ENCODE peak calls at places on chromosomes 13 and 19, in seven cellular contexts. U is Caki2; V is stromal cell of bone marrow; E is CD8-positive, alpha-beta memory T cell; J is AG20443; H is mesothelial cell of epicardium; A is amniotic epithelial cell. W is an unnamed sample.

GRCh38 chr13:79659161-79659560 is 178.2 kb downstream of the NDFIP2 start:
- DNase-seq in U (no peak), A (peak; percentile 74), J (no peak), H (no peak), V (no peak), E (no peak), W (peak; percentile 35)

GRCh38 chr19:49224856-49225255 is 67.3 kb downstream of the TRPM4 start:
- DNase-seq in V (no peak), U (peak; percentile 80), A (peak; percentile 29), E (no peak), H (no peak), J (peak; percentile 63), W (peak; percentile 19)

GRCh38 chr13:31328549-31329229 is 128.9 kb downstream of the B3GLCT start:
- DNase-seq in J (no peak), H (no peak), V (no peak), A (no peak), U (no peak), E (no peak), W (no peak)

GRCh38 chr13:71618154-71618553 is 248.8 kb downstream of the DACH1 start:
- DNase-seq in H (no peak), E (no peak), J (no peak), U (no peak), A (peak; percentile 63), V (no peak), W (peak; percentile 31)

GRCh38 chr19:48341006-48341405 is 15.7 kb downstream of the EMP3 start:
- DNase-seq in H (no peak), A (peak; percentile 37), V (no peak), E (no peak), U (no peak), J (no peak), W (peak; percentile 50)

GRCh38 chr13:31733066-31733465 is 6.3 kb upstream of the RXFP2 start:
- DNase-seq in J (no peak), H (no peak), V (no peak), A (peak; percentile 46), U (no peak), E (no peak), W (peak; percentile 2)

GRCh38 chr19:14048439-14049153 is 13.3 kb downstream of the PALM3 start:
- DNase-seq in H (no peak), U (peak; percentile 17), E (peak; percentile 66), J (peak; percentile 70), V (no peak), A (peak; percentile 17), W (no peak)

GRCh38 chr19:11375143-11375948 is 880 bp downstream of the SWSAP1 start:
- DNase-seq in U (no peak), V (no peak), E (peak; percentile 82), A (no peak), H (peak; percentile 54), J (no peak), W (no peak)

GRCh38 chr13:45396548-45397095 is 21.6 kb downstream of the SLC25A30 start:
- DNase-seq in J (no peak), U (no peak), E (peak; percentile 42), A (peak; percentile 66), H (no peak), V (no peak), W (no peak)

GRCh38 chr19:39140195-39140516 is 14.6 kb downstream of the PAK4 start:
- DNase-seq in V (no peak), A (no peak), U (no peak), J (no peak), H (no peak), E (no peak), W (no peak)

GRCh38 chr19:53086949-53087348 is 16.3 kb downstream of the ZNF160 start:
- DNase-seq in H (no peak), E (no peak), V (no peak), A (no peak), U (no peak), J (no peak), W (no peak)

GRCh38 chr19:49677232-49677881 is at the start of gene PRMT1:
- DNase-seq in E (no peak), U (no peak), H (peak; percentile 71), A (no peak), J (peak; percentile 40), V (no peak), W (no peak)

GRCh38 chr19:6442087-6442688 is 8.6 kb upstream of the SLC25A41 start:
- DNase-seq in U (no peak), V (no peak), H (no peak), J (no peak), A (no peak), E (no peak), W (no peak)